ENCODE peak calls at places on chromosomes 1 and 21, in eight cellular contexts. U is DND-41, X is fibroblast of lung, Y is PC-9, C is IMR-90, Z is PC-3, K is OCI-LY7, G is K562. B is an unnamed sample.

GRCh38 chr1:12615916-12616708 is 1.9 kb downstream of the DHRS3 start:
- DNase-seq in U (peak; percentile 27), X (peak; percentile 61), Y (peak; percentile 37), C (peak; percentile 62), Z (peak; percentile 71), K (no peak), G (peak; percentile 53), B (peak; percentile 44)

GRCh38 chr1:7885513-7886298 is 32.8 kb upstream of the UTS2 start:
- DNase-seq in U (peak; percentile 7), X (no peak), Y (peak; percentile 98), C (no peak), Z (peak; percentile 34), K (peak; percentile 4), G (peak; percentile 94), B (peak; percentile 58)

GRCh38 chr1:235102993-235103411 is 25.6 kb downstream of the TOMM20 start:
- DNase-seq in U (peak; percentile 64), X (no peak), Y (no peak), C (no peak), Z (no peak), K (no peak), G (no peak), B (no peak)

GRCh38 chr21:33874161-33874560 is 41.4 kb downstream of the ATP5PO start:
- DNase-seq in U (no peak), X (no peak), Y (no peak), C (no peak), Z (no peak), K (no peak), G (no peak), B (no peak)

GRCh38 chr21:17089121-17089520 is 423.7 kb upstream of the CXADR start:
- DNase-seq in U (no peak), X (no peak), Y (no peak), C (no peak), Z (peak; percentile 6), K (no peak), G (no peak), B (no peak)

GRCh38 chr1:38241594-38242331 is 195.2 kb upstream of the POU3F1 start:
- DNase-seq in U (no peak), X (no peak), Y (no peak), C (no peak), Z (no peak), K (peak; percentile 3), G (no peak), B (no peak)

GRCh38 chr1:199404976-199405375 is 622.5 kb upstream of the NR5A2 start:
- DNase-seq in U (no peak), X (peak; percentile 54), Y (no peak), C (peak; percentile 70), Z (no peak), K (no peak), G (no peak), B (no peak)

GRCh38 chr1:52925571-52926005 is 1.5 kb upstream of the SCP2 start:
- DNase-seq in U (no peak), X (peak; percentile 27), Y (no peak), C (no peak), Z (no peak), K (no peak), G (no peak), B (no peak)

GRCh38 chr1:211035821-211036380 is 98.0 kb downstream of the KCNH1 start:
- DNase-seq in U (no peak), X (peak; percentile 6), Y (no peak), C (no peak), Z (no peak), K (no peak), G (no peak), B (no peak)

GRCh38 chr1:59698386-59698785 is 116.4 kb upstream of the HOOK1 start:
- DNase-seq in U (no peak), X (no peak), Y (no peak), C (no peak), Z (no peak), K (no peak), G (no peak), B (no peak)

GRCh38 chr1:59699227-59699847 is 115.4 kb upstream of the HOOK1 start:
- DNase-seq in U (peak; percentile 43), X (peak; percentile 25), Y (peak; percentile 8), C (peak; percentile 57), Z (peak; percentile 65), K (peak; percentile 47), G (peak; percentile 58), B (peak; percentile 78)

GRCh38 chr1:59696421-59697115 is 118.2 kb upstream of the HOOK1 start:
- DNase-seq in U (peak; percentile 25), X (no peak), Y (no peak), C (no peak), Z (no peak), K (peak; percentile 9), G (no peak), B (peak; percentile 63)

GRCh38 chr1:59695301-59695700 is 119.4 kb upstream of the HOOK1 start:
- DNase-seq in U (no peak), X (peak; percentile 39), Y (no peak), C (no peak), Z (no peak), K (no peak), G (no peak), B (no peak)

GRCh38 chr1:59697138-59697811 is 117.5 kb upstream of the HOOK1 start:
- DNase-seq in U (peak; percentile 69), X (no peak), Y (no peak), C (no peak), Z (no peak), K (no peak), G (no peak), B (no peak)
- H4K20me1 ChIP-seq in U (no peaks in the 10 kb centered on the region), X (no peaks in the 10 kb centered on the region), Y (no peaks in the 10 kb centered on the region), C (no peaks in the 10 kb centered on the region), Z (no peaks in the 10 kb centered on the region), K (no peaks in the 10 kb centered on the region), G (no peaks in the 10 kb centered on the region), B (no peaks in the 10 kb centered on the region)

DNA sequence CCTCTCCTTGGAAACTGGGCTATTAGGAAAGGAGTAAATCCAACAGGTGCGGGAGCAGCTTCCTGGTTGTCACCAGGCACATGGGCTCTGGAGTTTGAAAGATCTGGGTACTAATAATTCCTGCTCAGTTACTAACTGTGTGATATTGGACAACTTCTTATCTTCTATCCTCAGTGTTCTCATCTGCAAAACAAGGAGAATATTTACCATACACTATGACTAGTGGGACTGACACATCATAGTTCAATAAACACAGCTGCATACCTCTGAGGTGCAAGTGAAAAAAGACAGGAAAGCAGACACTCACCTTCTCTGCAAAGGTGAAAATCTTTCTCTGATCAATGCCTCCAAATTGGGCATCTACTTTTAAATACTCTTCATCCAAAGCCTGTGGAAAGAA is 19.7 kb downstream of the YARS1 start:
- DNase-seq in U (no peak), X (no peak), Y (no peak), C (peak; percentile 55), Z (peak; percentile 84), K (no peak), G (no peak), B (no peak)
- H4K20me1 ChIP-seq in U (peaks cover 26% of the 10 kb centered on the region), X (no peaks in the 10 kb centered on the region), Y (no peaks in the 10 kb centered on the region), C (peaks cover 44% of the 10 kb centered on the region), Z (peaks cover 3% of the 10 kb centered on the region), K (peaks cover 7% of the 10 kb centered on the region), G (no peaks in the 10 kb centered on the region), B (no peaks in the 10 kb centered on the region)

GRCh38 chr1:227223407-227223806 is 94.9 kb downstream of the CDC42BPA start:
- DNase-seq in U (no peak), X (no peak), Y (no peak), C (no peak), Z (no peak), K (no peak), G (no peak), B (no peak)

GRCh38 chr1:227227761-227228160 is 90.5 kb downstream of the CDC42BPA start:
- DNase-seq in U (no peak), X (no peak), Y (no peak), C (no peak), Z (peak; percentile 34), K (no peak), G (no peak), B (no peak)

GRCh38 chr1:227225715-227226346 is 92.5 kb downstream of the CDC42BPA start:
- DNase-seq in U (no peak), X (peak; percentile 86), Y (peak; percentile 37), C (peak; percentile 83), Z (peak; percentile 98), K (no peak), G (no peak), B (no peak)

GRCh38 chr1:227228201-227228600 is 90.1 kb downstream of the CDC42BPA start:
- DNase-seq in U (no peak), X (no peak), Y (no peak), C (no peak), Z (no peak), K (no peak), G (no peak), B (no peak)
- H4K20me1 ChIP-seq in U (no peaks in the 10 kb centered on the region), X (no peaks in the 10 kb centered on the region), Y (peaks cover under 1% of the 10 kb centered on the region), C (peaks cover 8% of the 10 kb centered on the region), Z (no peaks in the 10 kb centered on the region), K (no peaks in the 10 kb centered on the region), G (no peaks in the 10 kb centered on the region), B (no peaks in the 10 kb centered on the region)

GRCh38 chr1:231857609-231858008 is 231.0 kb downstream of the DISC1 start:
- DNase-seq in U (no peak), X (no peak), Y (no peak), C (no peak), Z (no peak), K (no peak), G (no peak), B (no peak)
- H4K20me1 ChIP-seq in U (no peaks in the 10 kb centered on the region), X (no peaks in the 10 kb centered on the region), Y (no peaks in the 10 kb centered on the region), C (no peaks in the 10 kb centered on the region), Z (no peaks in the 10 kb centered on the region), K (no peaks in the 10 kb centered on the region), G (no peaks in the 10 kb centered on the region), B (no peaks in the 10 kb centered on the region)

GRCh38 chr1:90952906-90953305 is 68.9 kb downstream of the ZNF644 start:
- DNase-seq in U (no peak), X (no peak), Y (no peak), C (no peak), Z (no peak), K (no peak), G (no peak), B (no peak)

GRCh38 chr1:90957497-90957896 is 64.3 kb downstream of the ZNF644 start:
- DNase-seq in U (no peak), X (no peak), Y (no peak), C (no peak), Z (no peak), K (no peak), G (no peak), B (no peak)

GRCh38 chr1:90951009-90951408 is 70.8 kb downstream of the ZNF644 start:
- DNase-seq in U (no peak), X (no peak), Y (no peak), C (no peak), Z (no peak), K (no peak), G (no peak), B (no peak)

GRCh38 chr1:90959352-90960206 is 62.3 kb downstream of the ZNF644 start:
- DNase-seq in U (no peak), X (peak; percentile 57), Y (no peak), C (peak; percentile 47), Z (peak; percentile 51), K (no peak), G (no peak), B (no peak)

GRCh38 chr1:90955769-90956168 is 66.1 kb downstream of the ZNF644 start:
- DNase-seq in U (no peak), X (no peak), Y (no peak), C (no peak), Z (no peak), K (no peak), G (no peak), B (no peak)
- H4K20me1 ChIP-seq in U (peaks cover 54% of the 10 kb centered on the region), X (no peaks in the 10 kb centered on the region), Y (peaks cover 39% of the 10 kb centered on the region), C (peaks cover 54% of the 10 kb centered on the region), Z (peaks cover 59% of the 10 kb centered on the region), K (peaks cover 13% of the 10 kb centered on the region), G (no peaks in the 10 kb centered on the region), B (peaks cover 9% of the 10 kb centered on the region)

GRCh38 chr1:17553970-17554369 is 14.5 kb downstream of the ARHGEF10L start:
- DNase-seq in U (no peak), X (peak; percentile 87), Y (peak; percentile 91), C (peak; percentile 85), Z (peak; percentile 97), K (no peak), G (no peak), B (no peak)
- H4K20me1 ChIP-seq in U (no peaks in the 10 kb centered on the region), X (no peaks in the 10 kb centered on the region), Y (no peaks in the 10 kb centered on the region), C (peaks cover 18% of the 10 kb centered on the region), Z (no peaks in the 10 kb centered on the region), K (no peaks in the 10 kb centered on the region), G (peaks cover 16% of the 10 kb centered on the region), B (no peaks in the 10 kb centered on the region)

B was measured in Karpas-422.